ENCODE peak calls at places on chromosomes 6 and 20, in five cellular contexts. M is HepG2, G is K562, Z is H1, O is GM12878. Y is an unnamed sample.

GRCh38 chr20:45611054-45611453 is 18.5 kb upstream of the WFDC10A start:
- DNase-seq in M (no peak), G (peak; percentile 41), Z (no peak), O (no peak), Y (peak; percentile 39)

GRCh38 chr6:119156742-119157494 is 78.5 kb upstream of the FAM184A start:
- DNase-seq in M (no peak), G (no peak), Z (no peak), O (no peak), Y (no peak)

GRCh38 chr20:48986899-48987298 is 59.2 kb upstream of the CSE1L start:
- DNase-seq in M (peak; percentile 49), G (peak; percentile 17), Z (no peak), O (no peak), Y (no peak)

GRCh38 chr6:169141706-169142705 is 111.6 kb downstream of the THBS2 start:
- DNase-seq in M (no peak), G (no peak), Z (no peak), O (no peak), Y (no peak)

GRCh38 chr6:25279748-25280616 is 808 bp downstream of the CARMIL1 start:
- DNase-seq in M (peak; percentile 30), G (peak; percentile 19), Z (peak; percentile 49), O (no peak), Y (no peak)

GRCh38 chr20:54350415-54350814 is 125.0 kb upstream of the DOK5 start:
- DNase-seq in M (no peak), G (no peak), Z (no peak), O (no peak), Y (no peak)

GRCh38 chr6:168361766-168362165 is 42.2 kb upstream of the DACT2 start:
- DNase-seq in M (no peak), G (no peak), Z (no peak), O (no peak), Y (no peak)

GRCh38 chr20:47117789-47118188 is 223.1 kb downstream of the EYA2 start:
- DNase-seq in M (no peak), G (no peak), Z (no peak), O (no peak), Y (no peak)

GRCh38 chr6:10272591-10272990 is 142.3 kb downstream of the TFAP2A start:
- DNase-seq in M (no peak), G (no peak), Z (no peak), O (no peak), Y (no peak)

GRCh38 chr6:52693777-52694176 is 22.9 kb downstream of the TMEM14A start:
- DNase-seq in M (no peak), G (no peak), Z (no peak), O (no peak), Y (no peak)

GRCh38 chr6:52696418-52696817 is 25.5 kb downstream of the TMEM14A start:
- DNase-seq in M (no peak), G (no peak), Z (no peak), O (no peak), Y (no peak)

GRCh38 chr6:52694404-52694803 is 23.5 kb downstream of the TMEM14A start:
- DNase-seq in M (no peak), G (no peak), Z (no peak), O (no peak), Y (no peak)

GRCh38 chr6:52697903-52698302 is 27.0 kb downstream of the TMEM14A start:
- DNase-seq in M (no peak), G (no peak), Z (no peak), O (no peak), Y (no peak)
- TF ChIP-seq SIN3A in M (no peak), G (no peak), Z (no peak), O (no peak), Y (no peak)

GRCh38 chr6:128963561-128963960 is 80.6 kb downstream of the LAMA2 start:
- DNase-seq in M (no peak), G (no peak), Z (no peak), O (no peak), Y (no peak)
- TF ChIP-seq ZNF274 in M (no peak), G (no peak), Z (no peak), O (no peak), Y (no peak)

GRCh38 chr20:10986586-10986985 is 312.8 kb upstream of the JAG1 start:
- DNase-seq in M (no peak), G (no peak), Z (no peak), O (no peak), Y (no peak)

GRCh38 chr20:10984899-10985298 is 311.1 kb upstream of the JAG1 start:
- DNase-seq in M (no peak), G (no peak), Z (no peak), O (no peak), Y (no peak)

GRCh38 chr20:10984294-10984693 is 310.5 kb upstream of the JAG1 start:
- DNase-seq in M (no peak), G (no peak), Z (no peak), O (no peak), Y (no peak)

GRCh38 chr20:10987651-10988383 is 314.0 kb upstream of the JAG1 start:
- DNase-seq in M (no peak), G (no peak), Z (no peak), O (no peak), Y (no peak)

DNA sequence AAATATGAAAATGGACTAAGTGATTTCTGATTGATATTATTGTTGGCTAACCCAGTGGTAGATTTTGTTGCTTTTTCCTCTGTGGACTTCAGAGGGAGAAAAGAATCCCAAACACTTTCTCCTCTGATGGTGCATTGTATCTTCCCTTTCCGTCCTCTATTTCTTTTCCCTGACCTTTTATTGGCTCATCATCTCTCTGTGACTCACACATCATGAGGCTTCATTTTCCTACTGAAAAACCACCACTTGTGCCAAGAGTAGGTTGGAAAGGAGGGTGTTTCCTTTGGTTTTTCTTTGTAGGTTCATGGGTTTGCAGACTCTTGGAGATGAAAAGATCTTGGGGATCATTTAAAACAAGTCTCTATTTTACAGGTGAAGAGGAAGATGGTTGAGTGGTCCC is 311.7 kb upstream of the JAG1 start:
- DNase-seq in M (no peak), G (no peak), Z (no peak), O (no peak), Y (no peak)
- TF ChIP-seq SIN3A in M (no peak), G (no peak), Z (no peak), O (no peak), Y (no peak)

DNA sequence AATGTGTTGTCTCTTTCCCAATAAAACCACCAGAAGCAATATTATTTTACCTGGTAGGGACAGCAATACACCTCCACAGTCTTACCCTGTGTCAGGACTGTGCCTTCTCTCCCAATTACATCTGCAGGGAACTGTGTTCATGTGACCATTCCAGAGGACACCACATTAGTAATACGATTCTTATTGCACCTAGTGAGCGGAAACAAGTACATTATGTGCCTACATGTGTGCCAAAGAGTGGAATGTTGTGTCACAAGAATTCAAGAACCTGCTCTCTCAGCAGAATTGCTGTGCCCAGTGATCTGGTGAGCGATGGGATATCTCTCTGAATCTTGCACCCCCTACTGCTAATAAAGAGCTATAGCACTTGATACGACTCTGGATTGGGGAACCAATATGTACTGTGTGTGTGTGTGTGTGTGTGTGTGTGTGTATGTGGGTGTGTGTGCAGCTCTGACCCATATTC is 57.4 kb upstream of the FOXC1 start:
- DNase-seq in M (peak; percentile 25), G (peak; percentile 38), Z (no peak), O (no peak), Y (peak; percentile 33)
- TF ChIP-seq ZNF274 in M (no peak), G (no peak), Z (no peak), O (no peak), Y (no peak)

GRCh38 chr6:133726188-133726587 is 162.7 kb upstream of the TCF21 start:
- DNase-seq in M (no peak), G (no peak), Z (no peak), O (no peak), Y (no peak)

GRCh38 chr6:133730881-133731280 is 158.0 kb upstream of the TCF21 start:
- DNase-seq in M (no peak), G (no peak), Z (no peak), O (no peak), Y (no peak)
- TF ChIP-seq SIN3A in M (no peak), G (no peak), Z (no peak), O (no peak), Y (no peak)

GRCh38 chr20:64049887-64050260 is 435 bp upstream of the SOX18 start:
- DNase-seq in M (no peak), G (no peak), Z (no peak), O (no peak), Y (no peak)

GRCh38 chr20:64047968-64048401 is 1.5 kb downstream of the SOX18 start:
- DNase-seq in M (no peak), G (no peak), Z (no peak), O (no peak), Y (no peak)

GRCh38 chr20:64048402-64049044 is 916 bp downstream of the SOX18 start:
- DNase-seq in M (no peak), G (no peak), Z (no peak), O (no peak), Y (no peak)

GRCh38 chr20:64050261-64051032 is 1.0 kb upstream of the SOX18 start:
- DNase-seq in M (peak; percentile 79), G (peak; percentile 75), Z (no peak), O (no peak), Y (no peak)

GRCh38 chr20:64049060-64049886 is at the start of gene SOX18:
- DNase-seq in M (no peak), G (peak; percentile 90), Z (no peak), O (no peak), Y (no peak)
- TF ChIP-seq ZNF274 in M (no peak), G (no peak), Z (no peak), O (no peak), Y (no peak)

DNA sequence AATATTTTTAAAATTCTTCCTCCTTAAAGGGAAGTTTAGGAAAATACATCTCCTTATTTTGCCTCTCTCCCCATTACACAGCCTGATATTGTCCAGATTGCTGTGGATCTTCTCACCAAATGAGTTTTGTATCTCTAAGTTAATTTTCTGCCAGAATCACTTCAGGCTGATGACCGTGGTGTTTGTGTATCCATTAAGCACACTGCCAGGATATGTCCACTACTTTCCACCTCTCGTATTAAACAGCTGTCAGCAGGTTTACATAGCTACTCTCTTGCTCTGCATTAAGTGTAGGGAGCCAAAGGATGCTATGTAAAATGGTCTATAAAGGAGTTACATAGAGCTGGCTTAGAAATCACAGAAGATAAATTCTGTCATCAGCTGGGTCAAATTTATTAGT is 201.1 kb downstream of the ZFAND3 start:
- DNase-seq in M (no peak), G (no peak), Z (no peak), O (no peak), Y (no peak)
- TF ChIP-seq SIN3A in M (no peak), G (no peak), Z (no peak), O (no peak), Y (no peak)

DNA sequence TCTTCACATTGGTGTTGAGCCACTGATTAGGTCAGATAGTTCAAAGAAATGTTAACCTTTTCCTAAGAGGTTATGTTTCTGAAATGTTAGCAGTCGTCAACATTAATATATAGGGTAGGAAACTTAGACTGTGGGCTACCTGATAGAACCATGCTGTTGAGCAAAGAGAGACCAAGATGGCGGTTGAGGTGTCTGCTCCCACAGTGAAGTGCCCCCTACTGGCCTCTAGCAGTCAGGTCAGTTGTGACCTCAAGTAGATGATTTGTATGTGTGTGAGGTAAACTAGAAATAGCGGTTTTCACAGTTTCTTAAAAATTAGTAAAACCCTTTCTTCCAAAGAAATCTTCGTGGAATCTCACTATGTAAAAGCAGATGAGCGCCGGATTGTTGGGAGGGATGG is 40.3 kb downstream of the MTHFD1L start:
- DNase-seq in M (no peak), G (peak; percentile 44), Z (no peak), O (no peak), Y (no peak)
- TF ChIP-seq ZNF274 in M (no peak), G (no peak), Z (no peak), O (no peak), Y (no peak)